ENCODE peak calls at places on chromosomes 4 and X, in five cellular contexts. D, N, G, H and L are unnamed samples.

GRCh38 chr4:22483551-22483981 is 32.3 kb downstream of the ADGRA3 start:
- DNase-seq in D (peak), N (no peak), G (no peak), H (no peak), L (no peak)

GRCh38 chr4:1207603-1208265 is 35.4 kb upstream of the SPON2 start:
- DNase-seq in D (peak), N (peak), G (no peak), H (peak), L (no peak)

GRCh38 chr4:98508248-98508647 is 150.2 kb downstream of the TSPAN5 start:
- DNase-seq in D (no peak), N (no peak), G (no peak), H (no peak), L (no peak)

GRCh38 chr4:84750260-84750955 is 167.5 kb downstream of the CDS1 start:
- DNase-seq in D (peak), N (no peak), G (peak), H (no peak), L (no peak)

GRCh38 chr4:119804404-119804803 is 175.8 kb upstream of the PDE5A start:
- DNase-seq in D (no peak), N (no peak), G (no peak), H (no peak), L (no peak)

GRCh38 chr4:10013722-10014121 is 7.6 kb downstream of the SLC2A9 start:
- DNase-seq in D (peak), N (peak), G (no peak), H (no peak), L (no peak)

GRCh38 chr4:150385606-150386005 is 196.3 kb upstream of the MAB21L2 start:
- DNase-seq in D (peak), N (no peak), G (no peak), H (no peak), L (peak)

GRCh38 chr4:38004062-38004461 is 43.9 kb downstream of the PTTG2 start:
- DNase-seq in D (no peak), N (no peak), G (no peak), H (no peak), L (no peak)

GRCh38 chr4:75821966-75822365 is 80.3 kb downstream of the PPEF2 start:
- DNase-seq in D (peak), N (no peak), G (no peak), H (no peak), L (no peak)

GRCh38 chrX:105822138-105823091 is at the start of gene NRK:
- DNase-seq in D (no peak), N (peak), G (no peak), H (peak), L (no peak)
- TF ChIP-seq CTCF in D (no peak), N (no peak), G (no peak), H (no peak), L (no peak)

GRCh38 chr4:184473515-184474260 is 662 bp downstream of the IRF2 start:
- DNase-seq in D (peak), N (peak), G (peak), H (peak), L (no peak)

GRCh38 chr4:184473265-184473514 is 1.2 kb downstream of the IRF2 start:
- DNase-seq in D (no peak), N (no peak), G (no peak), H (no peak), L (no peak)

GRCh38 chr4:184470785-184471110 is 3.6 kb downstream of the IRF2 start:
- DNase-seq in D (no peak), N (no peak), G (no peak), H (no peak), L (no peak)

GRCh38 chr4:184472540-184473264 is 1.6 kb downstream of the IRF2 start:
- DNase-seq in D (peak), N (peak), G (peak), H (peak), L (peak)

DNA sequence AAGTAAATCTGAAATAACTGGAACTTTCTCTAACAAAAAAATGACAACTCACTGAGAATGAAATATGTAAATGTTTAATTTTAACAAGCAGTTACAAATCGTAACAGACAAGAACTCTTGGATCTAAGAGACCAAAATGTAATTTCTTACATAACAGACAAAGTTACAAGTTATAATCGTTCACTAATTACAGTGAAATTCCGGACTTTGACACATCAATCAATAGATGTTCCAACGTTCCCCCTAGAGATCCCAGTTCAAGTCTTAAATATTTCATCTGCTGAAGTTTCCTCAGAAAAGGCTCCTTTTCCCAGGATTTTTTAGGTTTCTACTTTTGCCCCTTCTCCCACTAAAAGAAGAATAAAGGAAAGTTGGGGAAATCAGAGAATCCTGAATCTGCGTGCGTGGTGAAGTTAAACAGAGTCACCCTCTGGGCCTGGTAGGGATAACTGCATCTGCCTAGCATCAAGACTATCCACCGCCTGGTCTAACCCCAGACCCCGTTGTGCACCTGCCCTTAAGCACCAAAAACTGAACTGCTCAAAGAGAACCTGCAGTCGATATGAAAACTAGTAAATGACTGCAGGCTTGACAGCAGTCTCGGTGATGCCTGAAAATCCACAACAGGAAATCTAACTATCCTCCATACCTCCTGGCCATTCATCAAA is 2.3 kb downstream of the IRF2 start:
- DNase-seq in D (peak), N (no peak), G (no peak), H (no peak), L (no peak)
- TF ChIP-seq CTCF in D (no peak), N (no peak), G (no peak), H (no peak), L (no peak)

GRCh38 chrX:70979136-70979762 is 48.4 kb upstream of the SLC7A3 start:
- DNase-seq in D (peak), N (no peak), G (peak), H (no peak), L (no peak)
- TF ChIP-seq CTCF in D (peak), N (peak), G (peak), H (peak), L (no peak)

GRCh38 chrX:150683112-150683511 is 10.1 kb upstream of the MTMR1 start:
- DNase-seq in D (no peak), N (no peak), G (no peak), H (no peak), L (no peak)

GRCh38 chrX:150680974-150681373 is 12.2 kb upstream of the MTMR1 start:
- DNase-seq in D (no peak), N (no peak), G (no peak), H (no peak), L (no peak)

GRCh38 chrX:150688911-150689451 is 4.2 kb upstream of the MTMR1 start:
- DNase-seq in D (peak), N (no peak), G (peak), H (no peak), L (no peak)

GRCh38 chrX:150683536-150684146 is 9.6 kb upstream of the MTMR1 start:
- DNase-seq in D (peak), N (no peak), G (peak), H (no peak), L (no peak)
- TF ChIP-seq CTCF in D (peak), N (peak), G (peak), H (peak), L (peak)

GRCh38 chrX:53316860-53317237 is 35.5 kb upstream of the IQSEC2 start:
- DNase-seq in D (no peak), N (no peak), G (no peak), H (no peak), L (no peak)

GRCh38 chrX:53309837-53310236 is 28.5 kb upstream of the IQSEC2 start:
- DNase-seq in D (no peak), N (no peak), G (no peak), H (no peak), L (no peak)

GRCh38 chrX:53316121-53316859 is 34.9 kb upstream of the IQSEC2 start:
- DNase-seq in D (no peak), N (no peak), G (no peak), H (no peak), L (no peak)

GRCh38 chrX:53313746-53314105 is 32.3 kb upstream of the IQSEC2 start:
- DNase-seq in D (peak), N (no peak), G (no peak), H (no peak), L (no peak)

GRCh38 chrX:53312946-53313745 is 31.8 kb upstream of the IQSEC2 start:
- DNase-seq in D (peak), N (no peak), G (peak), H (peak), L (no peak)
- TF ChIP-seq CTCF in D (peak), N (peak), G (peak), H (peak), L (peak)

DNA sequence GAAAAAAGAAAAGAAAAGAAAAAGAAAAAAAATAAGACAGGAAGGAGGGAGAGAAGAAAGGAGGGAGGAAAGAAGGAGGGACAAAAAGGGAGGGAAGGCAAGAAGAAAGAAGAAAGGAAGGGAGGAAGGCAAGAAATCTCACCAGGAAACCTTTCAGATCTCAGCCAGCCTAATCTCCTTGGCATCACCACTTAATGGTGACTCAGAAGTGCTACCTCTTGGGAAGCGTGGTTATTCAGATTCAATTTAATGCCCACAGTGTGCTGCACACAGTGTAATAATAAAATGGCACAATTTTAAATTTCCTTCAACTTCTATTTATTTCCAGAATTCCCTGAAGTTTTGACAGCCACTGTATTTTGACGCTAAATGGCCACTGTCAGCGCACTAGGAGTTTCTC is 50.3 kb downstream of the DKK2 start:
- DNase-seq in D (no peak), N (no peak), G (no peak), H (no peak), L (no peak)
- TF ChIP-seq CTCF in D (no peak), N (no peak), G (no peak), H (no peak), L (no peak)

DNA sequence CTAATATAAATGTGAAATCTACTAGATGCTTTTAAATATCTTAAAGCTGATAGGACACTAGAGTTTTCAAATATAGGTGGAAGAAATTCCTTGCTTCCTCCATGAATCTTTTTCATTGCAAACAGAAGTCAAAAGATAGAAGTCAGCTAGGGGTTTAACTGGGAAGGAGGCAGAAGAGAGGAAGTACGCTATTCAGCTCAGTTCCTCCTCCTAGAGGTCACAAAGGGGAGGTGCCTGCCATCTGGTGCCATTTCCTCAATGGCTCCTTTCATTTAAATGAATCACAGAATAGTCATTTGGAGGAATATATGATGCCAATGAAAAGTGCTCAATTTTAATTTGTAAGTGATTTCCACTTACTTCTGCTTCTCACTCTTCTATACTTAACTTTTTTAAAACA is 8.5 kb downstream of the COL25A1 start:
- DNase-seq in D (no peak), N (no peak), G (no peak), H (no peak), L (no peak)
- TF ChIP-seq CTCF in D (peak), N (peak), G (no peak), H (no peak), L (peak)

GRCh38 chr4:74793757-74794340 is 474 bp downstream of the BTC start:
- DNase-seq in D (no peak), N (peak), G (peak), H (peak), L (no peak)
- TF ChIP-seq CTCF in D (no peak), N (peak), G (peak), H (peak), L (no peak)

GRCh38 chr4:114384629-114385028 is 214.0 kb upstream of the UGT8 start:
- DNase-seq in D (peak), N (no peak), G (no peak), H (no peak), L (no peak)
- TF ChIP-seq CTCF in D (peak), N (peak), G (peak), H (peak), L (peak)